ENCODE peak calls at places on chromosomes 5 and 9, in ten cellular contexts. Z is fibroblast of lung; V is breast epithelium; I is AG04450; D is Peyer's patch; F is heart right ventricle; Y is CD8-positive, alpha-beta T cell; G is A549; R is OCI-LY7; C is sigmoid colon. L is an unnamed sample.

GRCh38 chr9:3241290-3241689 is 284.5 kb downstream of the RFX3 start:
- DNase-seq in Y (no peak), F (no peak), G (no peak), V (no peak), R (no peak), C (no peak), I (no peak), Z (peak), D (no peak), L (no peak)

GRCh38 chr5:109324941-109325340 is 84.8 kb downstream of the PJA2 start:
- DNase-seq in G (no peak), Z (no peak), Y (no peak), D (no peak), C (no peak), V (no peak), F (no peak), R (no peak), I (no peak), L (no peak)

GRCh38 chr5:124876564-124876963 is 130.1 kb upstream of the ZNF608 start:
- DNase-seq in C (no peak), F (no peak), I (no peak), Y (no peak), R (no peak), V (no peak), Z (no peak), G (no peak), D (no peak), L (no peak)

GRCh38 chr5:64954518-64954917 is 185.8 kb downstream of the CWC27 start:
- DNase-seq in G (no peak), Y (no peak), V (no peak), I (no peak), F (no peak), D (no peak), Z (no peak), C (no peak), R (no peak), L (no peak)

GRCh38 chr5:83050723-83051340 is 26.4 kb downstream of the TMEM167A start:
- DNase-seq in V (no peak), Z (no peak), D (no peak), C (no peak), F (no peak), R (no peak), G (no peak), I (no peak), Y (no peak), L (no peak)

GRCh38 chr5:61167382-61167781 is 5.1 kb upstream of the SMIM15 start:
- DNase-seq in F (no peak), R (no peak), Y (no peak), I (no peak), Z (peak), C (no peak), V (no peak), D (no peak), G (peak), L (no peak)

GRCh38 chr9:96856363-96857286 is 2.3 kb upstream of the ZNF782 start:
- DNase-seq in Y (peak), C (no peak), V (no peak), Z (peak), R (peak), I (peak), G (peak), D (peak), F (peak), L (peak)

GRCh38 chr9:132670816-132671371 is 630 bp downstream of the GTF3C4 start:
- DNase-seq in Y (peak), V (no peak), G (peak), D (peak), C (peak), F (peak), I (no peak), Z (no peak), R (peak), L (peak)

GRCh38 chr5:133801955-133802751 is 166.3 kb downstream of the C5orf15 start:
- DNase-seq in Z (peak), F (peak), I (no peak), G (peak), D (no peak), V (no peak), C (no peak), R (no peak), Y (no peak), L (no peak)

GRCh38 chr5:136149891-136150290 is 17.2 kb downstream of the SMAD5 start:
- DNase-seq in D (no peak), F (no peak), I (no peak), Y (no peak), Z (no peak), V (no peak), R (no peak), G (no peak), C (no peak), L (no peak)

GRCh38 chr5:157020508-157021213 is 38.3 kb downstream of the HAVCR1 start:
- DNase-seq in C (no peak), Y (no peak), D (no peak), Z (no peak), G (no peak), F (peak), I (no peak), R (no peak), V (no peak), L (no peak)

GRCh38 chr5:633521-633955 is 21.4 kb downstream of the CEP72 start:
- DNase-seq in R (no peak), Z (peak), I (peak), C (no peak), V (no peak), Y (no peak), F (no peak), G (peak), D (peak), L (no peak)

GRCh38 chr5:65485405-65485804 is 3.7 kb upstream of the ADAMTS6 start:
- DNase-seq in G (no peak), Z (no peak), D (no peak), R (no peak), Y (no peak), V (no peak), F (no peak), I (no peak), C (no peak), L (no peak)

GRCh38 chr9:95573463-95573862 is 56.7 kb upstream of the PTCH1 start:
- DNase-seq in D (no peak), I (no peak), R (no peak), Y (no peak), G (no peak), V (no peak), Z (no peak), F (no peak), C (no peak), L (no peak)

GRCh38 chr9:138097501-138097991 is 220.0 kb downstream of the CACNA1B start:
- DNase-seq in C (peak), I (no peak), D (peak), G (no peak), Z (no peak), V (no peak), R (no peak), Y (peak), F (no peak), L (no peak)

GRCh38 chr9:98983295-98984268 is 39.9 kb downstream of the COL15A1 start:
- DNase-seq in Y (no peak), Z (peak), G (no peak), D (no peak), V (no peak), R (no peak), F (no peak), I (peak), C (peak), L (no peak)

GRCh38 chr9:115680226-115680625 is 473.4 kb upstream of the PAPPA start:
- DNase-seq in G (no peak), Y (no peak), D (no peak), F (no peak), V (no peak), I (no peak), C (no peak), R (no peak), Z (peak), L (no peak)

GRCh38 chr5:52177193-52177592 is 610.5 kb upstream of the ITGA1 start:
- DNase-seq in I (no peak), Y (no peak), D (no peak), R (no peak), C (no peak), F (no peak), G (no peak), V (no peak), Z (no peak), L (no peak)

GRCh38 chr5:42949348-42950090 is 90.6 kb downstream of the ANXA2R start:
- DNase-seq in V (no peak), Y (peak), F (peak), C (peak), D (no peak), R (peak), I (peak), Z (peak), G (peak), L (peak)

GRCh38 chr5:125262782-125263181 is 516.3 kb upstream of the ZNF608 start:
- DNase-seq in Y (no peak), G (no peak), Z (peak), I (no peak), C (no peak), F (no peak), R (no peak), D (no peak), V (no peak), L (no peak)

GRCh38 chr5:154058055-154059038 is 19.6 kb downstream of the MFAP3 start:
- DNase-seq in V (no peak), Y (no peak), D (no peak), F (no peak), Z (peak), C (no peak), I (no peak), G (no peak), R (peak), L (no peak)

GRCh38 chr5:181028032-181028819 is 11.8 kb upstream of the BTNL9 start:
- DNase-seq in G (peak), V (peak), I (no peak), C (no peak), Y (no peak), Z (no peak), R (no peak), D (no peak), F (no peak), L (no peak)

GRCh38 chr5:77280036-77280435 is 69.6 kb downstream of the PDE8B start:
- DNase-seq in Y (no peak), C (no peak), Z (no peak), G (no peak), V (no peak), I (no peak), F (no peak), D (no peak), R (no peak), L (no peak)

GRCh38 chr9:72983512-72984021 is 30.7 kb upstream of the ALDH1A1 start:
- DNase-seq in F (no peak), Z (peak), Y (no peak), I (no peak), R (no peak), V (no peak), D (no peak), C (no peak), G (peak), L (no peak)

GRCh38 chr5:141475625-141476131 is at the start of gene PCDHGC3:
- DNase-seq in Y (no peak), C (peak), G (peak), V (peak), Z (peak), R (peak), F (peak), I (peak), D (peak), L (no peak)

GRCh38 chr9:85723220-85723619 is 18.5 kb downstream of the AGTPBP1 start:
- DNase-seq in Y (peak), Z (no peak), V (no peak), C (no peak), R (no peak), F (peak), I (no peak), G (no peak), D (no peak), L (peak)

DNA sequence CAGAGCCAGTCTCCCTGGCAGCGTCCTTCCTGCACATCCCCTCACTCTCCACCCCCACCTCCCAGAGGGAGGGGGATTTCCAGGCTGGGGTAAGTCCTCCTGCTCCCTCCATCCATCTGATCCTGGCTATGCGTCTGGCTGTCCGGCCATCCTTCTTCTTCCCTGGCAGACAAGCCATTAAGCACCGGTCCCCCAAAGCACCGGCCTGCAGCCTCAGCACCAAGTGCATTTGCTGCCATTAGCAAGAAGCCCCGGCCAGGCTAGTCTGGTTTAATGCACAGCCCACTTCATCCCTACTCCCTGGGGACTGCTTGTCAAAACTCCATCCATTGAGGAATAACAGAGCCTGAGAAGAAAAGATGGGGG is 208.7 kb upstream of the IER5L start:
- DNase-seq in G (no peak), I (no peak), Y (no peak), C (no peak), V (no peak), R (no peak), Z (no peak), F (no peak), D (no peak), L (no peak)
- H3K27ac ChIP-seq in G (peak), I (no peak), Y (no peak), C (no peak), V (no peak), R (no peak), Z (no peak), F (no peak), D (no peak), L (no peak)

GRCh38 chr9:14313951-14314423 is at the start of gene NFIB:
- DNase-seq in R (peak), F (peak), I (no peak), V (no peak), Y (no peak), G (peak), Z (peak), C (peak), D (peak), L (no peak)

GRCh38 chr9:14315754-14316573 is 2.0 kb upstream of the NFIB start:
- DNase-seq in Z (peak), G (peak), D (peak), Y (no peak), C (no peak), R (no peak), F (no peak), I (no peak), V (no peak), L (no peak)

GRCh38 chr9:14313378-14313940 is 482 bp downstream of the NFIB start:
- DNase-seq in R (peak), D (peak), F (no peak), G (peak), C (no peak), Z (peak), V (no peak), I (no peak), Y (no peak), L (no peak)

GRCh38 chr9:14314929-14315753 is 1.2 kb upstream of the NFIB start:
- DNase-seq in C (peak), Y (no peak), R (peak), F (peak), I (no peak), Z (peak), D (peak), G (peak), V (peak), L (no peak)

GRCh38 chr9:14314424-14314928 is 535 bp upstream of the NFIB start:
- DNase-seq in F (peak), D (peak), G (peak), C (peak), Z (peak), I (no peak), V (peak), Y (no peak), R (peak), L (no peak)
- H3K27ac ChIP-seq in F (peak), D (peak), G (peak), C (peak), Z (peak), I (no peak), V (peak), Y (no peak), R (peak), L (no peak)

GRCh38 chr9:71120439-71121247 is 778 bp downstream of the TRPM3 start:
- DNase-seq in Z (no peak), D (no peak), Y (no peak), V (no peak), C (no peak), I (no peak), R (no peak), F (no peak), G (no peak), L (no peak)
- H3K27ac ChIP-seq in Z (no peak), D (no peak), Y (no peak), V (no peak), C (no peak), I (no peak), R (no peak), F (no peak), G (no peak), L (no peak)

GRCh38 chr9:101399641-101399965 is 952 bp downstream of the ZNF189 start:
- DNase-seq in V (no peak), R (peak), F (no peak), D (no peak), G (no peak), I (no peak), Z (no peak), Y (no peak), C (no peak), L (no peak)
- H3K27ac ChIP-seq in V (peak), R (peak), F (peak), D (peak), G (peak), I (no peak), Z (peak), Y (no peak), C (peak), L (peak)

GRCh38 chr9:133935328-133936040 is 56.6 kb downstream of the VAV2 start:
- DNase-seq in C (peak), R (no peak), F (peak), D (peak), G (no peak), Y (no peak), I (peak), V (peak), Z (peak), L (no peak)
- H3K27ac ChIP-seq in C (peak), R (no peak), F (peak), D (peak), G (peak), Y (no peak), I (peak), V (no peak), Z (no peak), L (no peak)

DNA sequence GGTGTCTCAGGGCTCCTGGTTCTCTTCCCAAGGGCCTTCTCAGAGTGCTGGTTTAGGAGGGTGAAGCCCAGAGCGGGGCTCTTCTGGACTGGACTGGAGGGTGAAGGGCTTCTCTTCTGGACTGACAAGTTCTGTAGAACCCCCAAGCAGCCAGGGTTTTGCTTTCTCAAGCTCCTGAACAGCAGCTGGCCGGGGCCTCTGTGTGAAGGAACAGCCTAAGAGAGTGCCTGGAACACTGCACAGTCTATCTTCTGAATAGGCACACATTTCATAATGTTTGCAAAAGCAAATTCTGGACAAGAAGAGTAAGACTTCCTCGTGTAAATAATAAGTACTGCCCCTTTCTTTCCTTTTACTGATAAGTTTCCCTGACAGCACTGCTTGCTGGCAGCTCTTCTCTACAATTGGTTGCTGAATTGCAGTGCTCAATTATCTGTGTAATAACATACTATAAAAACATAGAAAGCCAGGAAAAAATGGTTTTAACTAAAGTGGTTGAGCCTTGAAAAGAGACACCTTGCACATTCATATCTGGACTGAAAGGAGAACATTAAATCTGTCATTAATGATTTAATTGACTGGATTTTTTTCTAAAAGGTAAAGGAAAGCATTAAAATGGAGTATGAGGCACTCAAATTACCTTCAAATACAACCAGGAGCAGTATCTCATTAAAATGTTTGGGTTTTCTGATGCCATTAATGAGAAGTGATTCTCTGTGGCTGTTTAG is 20.5 kb downstream of the MAST4 start:
- DNase-seq in C (no peak), R (no peak), V (no peak), G (no peak), Y (no peak), I (no peak), D (no peak), F (no peak), Z (no peak), L (no peak)
- H3K27ac ChIP-seq in C (no peak), R (no peak), V (no peak), G (no peak), Y (no peak), I (no peak), D (no peak), F (no peak), Z (no peak), L (no peak)

GRCh38 chr9:90813523-90813922 is 11.9 kb downstream of the SYK start:
- DNase-seq in Z (no peak), D (no peak), G (no peak), Y (no peak), I (no peak), C (no peak), V (no peak), R (peak), F (no peak), L (no peak)

GRCh38 chr9:90814355-90814754 is 12.7 kb downstream of the SYK start:
- DNase-seq in V (no peak), D (no peak), Y (no peak), R (no peak), I (no peak), F (no peak), G (no peak), C (no peak), Z (no peak), L (no peak)

GRCh38 chr9:90815183-90815943 is 13.7 kb downstream of the SYK start:
- DNase-seq in F (no peak), V (no peak), G (no peak), Y (no peak), C (peak), Z (no peak), D (no peak), I (no peak), R (peak), L (peak)

GRCh38 chr9:90816690-90817089 is 15.1 kb downstream of the SYK start:
- DNase-seq in D (no peak), Z (no peak), C (no peak), Y (no peak), R (no peak), G (no peak), F (no peak), I (no peak), V (no peak), L (no peak)

DNA sequence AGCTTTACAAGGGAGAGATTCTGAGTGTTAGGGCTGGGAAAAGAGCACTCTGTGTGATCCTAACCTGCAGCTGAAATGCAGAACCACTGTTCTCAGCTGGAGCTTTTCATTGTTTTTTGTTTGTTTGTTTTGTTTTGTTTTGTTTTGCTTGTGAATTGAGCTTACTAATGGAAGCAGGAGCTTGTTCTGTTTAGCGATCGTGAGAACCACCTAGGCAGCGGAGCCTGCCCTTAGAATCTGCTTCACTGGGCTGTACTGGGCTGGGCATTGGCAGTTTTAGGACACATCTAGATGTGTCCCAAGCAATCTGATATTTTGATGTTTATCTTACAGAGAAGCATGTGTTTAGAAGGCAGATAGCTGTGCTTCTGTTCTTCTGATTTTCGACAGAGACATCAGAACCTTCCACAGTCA is 14.3 kb downstream of the SYK start:
- DNase-seq in D (no peak), Y (no peak), G (no peak), C (no peak), R (no peak), V (no peak), Z (no peak), F (no peak), I (no peak), L (no peak)
- H3K27ac ChIP-seq in D (no peak), Y (no peak), G (no peak), C (no peak), R (peak), V (no peak), Z (no peak), F (no peak), I (no peak), L (no peak)

GRCh38 chr5:177601126-177601525 is 1.2 kb downstream of the B4GALT7 start:
- DNase-seq in C (no peak), Y (no peak), R (no peak), I (no peak), Z (no peak), F (no peak), G (no peak), D (no peak), V (no peak), L (no peak)
- H3K27ac ChIP-seq in C (peak), Y (no peak), R (peak), I (no peak), Z (no peak), F (no peak), G (no peak), D (no peak), V (no peak), L (peak)

L was measured in naive thymus-derived CD4-positive, alpha-beta T cell.